ENCODE peak calls at places on chromosomes 2 and 18, in five cellular contexts. Y is transverse colon, F is cardiac muscle cell, B is aorta, S is adrenal gland. G is an unnamed sample. For H3K9me3, the result is how much of the 10 kb centered on the place peaks cover.

GRCh38 chr18:47254341-47254939 is 3.0 kb upstream of the SKOR2 start:
- DNase-seq in F (peak), Y (no peak), S (peak), B (no peak), G (peak)

GRCh38 chr2:33552758-33553461 is 46.2 kb downstream of the FAM98A start:
- DNase-seq in F (no peak), S (no peak), Y (no peak), B (no peak), G (no peak)

GRCh38 chr2:25362564-25363145 is 20.9 kb upstream of the DNMT3A start:
- DNase-seq in S (peak), F (no peak), B (peak), Y (peak), G (no peak)

GRCh38 chr2:121263996-121264715 is 20.8 kb downstream of the TFCP2L1 start:
- DNase-seq in S (no peak), Y (no peak), B (no peak), F (no peak), G (no peak)

GRCh38 chr2:99488999-99489757 is 639 bp downstream of the REV1 start:
- DNase-seq in B (peak), Y (peak), F (peak), S (peak), G (peak)

GRCh38 chr18:78904179-78904531 is 75.5 kb upstream of the SALL3 start:
- DNase-seq in F (no peak), Y (no peak), B (no peak), S (no peak), G (no peak)

GRCh38 chr18:48405971-48406370 is 3.2 kb downstream of the ZBTB7C start:
- DNase-seq in B (no peak), F (peak), Y (no peak), S (no peak), G (no peak)

GRCh38 chr2:215997219-215997618 is 16.1 kb downstream of the MREG start:
- DNase-seq in B (no peak), S (no peak), Y (no peak), F (no peak), G (no peak)

GRCh38 chr2:241813806-241814570 is 5.0 kb downstream of the NEU4 start:
- DNase-seq in F (no peak), B (no peak), S (no peak), Y (peak), G (no peak)

GRCh38 chr2:97699765-97700444 is 13.5 kb upstream of the ZAP70 start:
- DNase-seq in F (peak), S (peak), B (no peak), Y (peak), G (peak)

GRCh38 chr2:66446924-66447323 is 12.0 kb downstream of the MEIS1 start:
- DNase-seq in F (no peak), B (no peak), S (no peak), Y (no peak), G (no peak)

GRCh38 chr2:23508066-23508390 is 123.0 kb downstream of the KLHL29 start:
- DNase-seq in F (no peak), B (peak), S (no peak), Y (no peak), G (no peak)

GRCh38 chr18:35303610-35304009 is 13.6 kb upstream of the ZSCAN30 start:
- DNase-seq in F (no peak), B (no peak), S (no peak), Y (no peak), G (no peak)
- H3K9me3 ChIP-seq in F (under half), B (under half), S (under half), Y (half or more), G (under half)

GRCh38 chr2:118847447-118848172 is at the start of gene EN1:
- DNase-seq in B (no peak), Y (no peak), S (no peak), F (peak), G (no peak)
- H3K9me3 ChIP-seq in B (under half), Y (under half), S (under half), F (under half), G (under half)

DNA sequence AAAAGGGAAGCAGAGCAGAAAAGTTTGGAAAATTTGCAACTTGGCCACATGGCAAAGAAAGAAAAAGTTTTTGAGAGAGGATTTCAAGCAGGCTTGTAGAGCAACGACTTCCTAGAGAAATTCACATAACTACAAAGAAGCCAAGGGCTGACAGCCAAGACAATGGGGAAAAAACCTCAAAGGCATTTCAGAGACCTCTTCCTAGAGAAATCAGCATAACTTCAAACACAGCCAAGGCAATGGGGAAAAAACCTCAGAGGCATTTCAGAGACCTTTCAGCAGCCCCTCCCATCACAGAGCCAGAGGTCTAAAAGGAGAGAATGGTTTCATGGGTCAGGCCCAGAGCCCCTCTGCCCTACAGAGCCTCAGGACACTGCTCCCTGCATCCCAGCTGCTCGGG is 7.2 kb downstream of the ADI1 start:
- DNase-seq in S (no peak), F (no peak), Y (no peak), B (no peak), G (no peak)
- H3K9me3 ChIP-seq in S (under half), F (under half), Y (under half), B (under half), G (under half)

GRCh38 chr2:199460808-199461454 is 3.2 kb upstream of the SATB2 start:
- DNase-seq in Y (no peak), S (no peak), B (no peak), F (no peak), G (no peak)
- H3K9me3 ChIP-seq in Y (under half), S (under half), B (under half), F (under half), G (under half)

G was measured in body of pancreas.